ENCODE peak calls at places on chromosomes 5 and 9, in eight cellular contexts. One of them, this sample, is unnamed.

GRCh38 chr5:106737111-106737510 is 933.6 kb downstream of the EFNA5 start:
- DNase-seq in D341Med: no peak
- DNase-seq in glutamatergic neuron: no peak
- DNase-seq in mesenteric fat pad: no peak
- DNase-seq in NCI-H345: no peak
- DNase-seq in lower leg skin: no peak
- DNase-seq in EH: no peak
- DNase-seq in H9: no peak
- DNase-seq in this sample: peak; percentile 48

GRCh38 chr5:83924171-83924570 is 203.5 kb upstream of the HAPLN1 start:
- DNase-seq in NCI-H345: no peak
- DNase-seq in mesenteric fat pad: no peak
- DNase-seq in glutamatergic neuron: no peak
- DNase-seq in lower leg skin: no peak
- DNase-seq in EH: peak; percentile 88
- DNase-seq in H9: no peak
- DNase-seq in D341Med: no peak
- DNase-seq in this sample: no peak

GRCh38 chr9:127557466-127557869 is 54.6 kb upstream of the STXBP1 start:
- DNase-seq in lower leg skin: no peak
- DNase-seq in D341Med: no peak
- DNase-seq in NCI-H345: no peak
- DNase-seq in H9: no peak
- DNase-seq in mesenteric fat pad: no peak
- DNase-seq in glutamatergic neuron: no peak
- DNase-seq in EH: peak; percentile 88
- DNase-seq in this sample: peak; percentile 90

GRCh38 chr5:5289537-5289936 is 132.9 kb upstream of the ICE1 start:
- DNase-seq in glutamatergic neuron: no peak
- DNase-seq in mesenteric fat pad: peak; percentile 4
- DNase-seq in EH: no peak
- DNase-seq in H9: no peak
- DNase-seq in lower leg skin: no peak
- DNase-seq in NCI-H345: no peak
- DNase-seq in D341Med: no peak
- DNase-seq in this sample: no peak

GRCh38 chr5:109318455-109319108 is 91.2 kb downstream of the PJA2 start:
- DNase-seq in H9: no peak
- DNase-seq in lower leg skin: no peak
- DNase-seq in mesenteric fat pad: no peak
- DNase-seq in D341Med: no peak
- DNase-seq in NCI-H345: no peak
- DNase-seq in glutamatergic neuron: no peak
- DNase-seq in EH: no peak
- DNase-seq in this sample: no peak

GRCh38 chr5:61631438-61631941 is 299.4 kb downstream of the ZSWIM6 start:
- DNase-seq in mesenteric fat pad: no peak
- DNase-seq in lower leg skin: no peak
- DNase-seq in NCI-H345: no peak
- DNase-seq in EH: no peak
- DNase-seq in D341Med: no peak
- DNase-seq in H9: no peak
- DNase-seq in glutamatergic neuron: no peak
- DNase-seq in this sample: peak; percentile 54

GRCh38 chr9:130263601-130264413 is 1.8 kb upstream of the HMCN2 start:
- DNase-seq in glutamatergic neuron: no peak
- DNase-seq in lower leg skin: no peak
- DNase-seq in NCI-H345: no peak
- DNase-seq in mesenteric fat pad: peak; percentile 76
- DNase-seq in D341Med: no peak
- DNase-seq in EH: no peak
- DNase-seq in H9: no peak
- DNase-seq in this sample: peak; percentile 59

GRCh38 chr5:173242675-173243085 is 7.7 kb upstream of the NKX2-5 start:
- DNase-seq in EH: no peak
- DNase-seq in lower leg skin: no peak
- DNase-seq in D341Med: no peak
- DNase-seq in glutamatergic neuron: no peak
- DNase-seq in NCI-H345: no peak
- DNase-seq in mesenteric fat pad: peak; percentile 85
- DNase-seq in H9: peak; percentile 77
- DNase-seq in this sample: no peak

GRCh38 chr5:1235379-1235778 is 10.2 kb downstream of the SLC6A18 start:
- DNase-seq in H9: no peak
- DNase-seq in glutamatergic neuron: no peak
- DNase-seq in lower leg skin: no peak
- DNase-seq in NCI-H345: no peak
- DNase-seq in EH: no peak
- DNase-seq in D341Med: no peak
- DNase-seq in mesenteric fat pad: no peak
- DNase-seq in this sample: no peak

GRCh38 chr9:111443454-111443853 is 40.7 kb downstream of the ECPAS start:
- DNase-seq in lower leg skin: no peak
- DNase-seq in D341Med: no peak
- DNase-seq in mesenteric fat pad: no peak
- DNase-seq in EH: no peak
- DNase-seq in NCI-H345: no peak
- DNase-seq in glutamatergic neuron: no peak
- DNase-seq in H9: no peak
- DNase-seq in this sample: no peak

GRCh38 chr5:75523275-75523674 is 11.6 kb downstream of the POLK start:
- DNase-seq in D341Med: no peak
- DNase-seq in EH: no peak
- DNase-seq in mesenteric fat pad: no peak
- DNase-seq in glutamatergic neuron: no peak
- DNase-seq in lower leg skin: no peak
- DNase-seq in NCI-H345: no peak
- DNase-seq in H9: no peak
- DNase-seq in this sample: no peak

GRCh38 chr5:150540615-150541396 is 32.9 kb downstream of the NDST1 start:
- DNase-seq in EH: peak; percentile 98
- DNase-seq in D341Med: no peak
- DNase-seq in H9: no peak
- DNase-seq in lower leg skin: peak; percentile 42
- DNase-seq in mesenteric fat pad: no peak
- DNase-seq in glutamatergic neuron: no peak
- DNase-seq in NCI-H345: no peak
- DNase-seq in this sample: no peak

GRCh38 chr9:18071651-18072060 is 402.3 kb upstream of the ADAMTSL1 start:
- DNase-seq in EH: peak; percentile 70
- DNase-seq in lower leg skin: no peak
- DNase-seq in glutamatergic neuron: no peak
- DNase-seq in H9: no peak
- DNase-seq in D341Med: no peak
- DNase-seq in NCI-H345: no peak
- DNase-seq in mesenteric fat pad: no peak
- DNase-seq in this sample: no peak